ENCODE peak calls at places on chromosomes 16 and 17, in six cellular contexts. One of them, this sample, is unnamed.

GRCh38 chr16:54538241-54538640 is 251.7 kb upstream of the IRX3 start:
- DNase-seq in heart left ventricle: no peak
- DNase-seq in spleen: no peak
- DNase-seq in AG04449: no peak
- DNase-seq in ovary: no peak
- DNase-seq in lung: no peak
- DNase-seq in this sample: no peak

GRCh38 chr16:75252946-75253911 is 1.8 kb upstream of the BCAR1 start:
- DNase-seq in heart left ventricle: peak; percentile 62
- DNase-seq in spleen: peak; percentile 74
- DNase-seq in AG04449: peak; percentile 56
- DNase-seq in ovary: peak; percentile 64
- DNase-seq in lung: peak; percentile 28
- DNase-seq in this sample: no peak

GRCh38 chr16:10827691-10828341 is 9.2 kb upstream of the TVP23A start:
- DNase-seq in heart left ventricle: peak; percentile 90
- DNase-seq in spleen: peak; percentile 82
- DNase-seq in AG04449: peak; percentile 34
- DNase-seq in ovary: peak; percentile 81
- DNase-seq in lung: peak; percentile 75
- DNase-seq in this sample: peak; percentile 97

GRCh38 chr17:79084291-79085153 is 9.9 kb downstream of the ENGASE start:
- DNase-seq in heart left ventricle: peak; percentile 37
- DNase-seq in spleen: peak; percentile 67
- DNase-seq in AG04449: no peak
- DNase-seq in ovary: no peak
- DNase-seq in lung: no peak
- DNase-seq in this sample: no peak

GRCh38 chr17:79051306-79051705 is 23.3 kb upstream of the ENGASE start:
- DNase-seq in heart left ventricle: no peak
- DNase-seq in spleen: peak; percentile 25
- DNase-seq in AG04449: no peak
- DNase-seq in ovary: no peak
- DNase-seq in lung: no peak
- DNase-seq in this sample: no peak

GRCh38 chr17:36072431-36073121 is 8.5 kb downstream of the CCL18 start:
- DNase-seq in heart left ventricle: peak; percentile 69
- DNase-seq in spleen: peak; percentile 88
- DNase-seq in AG04449: no peak
- DNase-seq in ovary: no peak
- DNase-seq in lung: peak; percentile 58
- DNase-seq in this sample: no peak

GRCh38 chr17:38465420-38466345 is 37.4 kb downstream of the ARHGAP23 start:
- DNase-seq in heart left ventricle: peak; percentile 82
- DNase-seq in spleen: no peak
- DNase-seq in AG04449: no peak
- DNase-seq in ovary: peak; percentile 61
- DNase-seq in lung: no peak
- DNase-seq in this sample: peak; percentile 37

GRCh38 chr16:88478889-88479794 is 26.1 kb downstream of the ZFPM1 start:
- DNase-seq in heart left ventricle: no peak
- DNase-seq in spleen: no peak
- DNase-seq in AG04449: no peak
- DNase-seq in ovary: no peak
- DNase-seq in lung: no peak
- DNase-seq in this sample: no peak

GRCh38 chr16:79505344-79505743 is 95.2 kb downstream of the MAF start:
- DNase-seq in heart left ventricle: no peak
- DNase-seq in spleen: no peak
- DNase-seq in AG04449: no peak
- DNase-seq in ovary: no peak
- DNase-seq in lung: no peak
- DNase-seq in this sample: no peak

GRCh38 chr17:42266462-42266861 is 9.7 kb downstream of the STAT5B start:
- DNase-seq in heart left ventricle: no peak
- DNase-seq in spleen: no peak
- DNase-seq in AG04449: no peak
- DNase-seq in ovary: no peak
- DNase-seq in lung: no peak
- DNase-seq in this sample: no peak

GRCh38 chr16:19936431-19936830 is 51.8 kb upstream of the GPRC5B start:
- DNase-seq in heart left ventricle: no peak
- DNase-seq in spleen: no peak
- DNase-seq in AG04449: no peak
- DNase-seq in ovary: no peak
- DNase-seq in lung: no peak
- DNase-seq in this sample: no peak

GRCh38 chr16:84418056-84418849 is 49.9 kb downstream of the ATP2C2 start:
- DNase-seq in heart left ventricle: no peak
- DNase-seq in spleen: no peak
- DNase-seq in AG04449: no peak
- DNase-seq in ovary: no peak
- DNase-seq in lung: no peak
- DNase-seq in this sample: no peak

GRCh38 chr16:81204794-81205680 is 33.5 kb upstream of the BCO1 start:
- DNase-seq in heart left ventricle: no peak
- DNase-seq in spleen: no peak
- DNase-seq in AG04449: peak; percentile 9
- DNase-seq in ovary: no peak
- DNase-seq in lung: no peak
- DNase-seq in this sample: peak; percentile 53

GRCh38 chr17:4520060-4520880 is 21.6 kb downstream of the SPNS2 start:
- DNase-seq in heart left ventricle: no peak
- DNase-seq in spleen: no peak
- DNase-seq in AG04449: no peak
- DNase-seq in ovary: no peak
- DNase-seq in lung: no peak
- DNase-seq in this sample: no peak

GRCh38 chr17:63702616-63703015 is 2.7 kb upstream of the LIMD2 start:
- DNase-seq in heart left ventricle: no peak
- DNase-seq in spleen: no peak
- DNase-seq in AG04449: no peak
- DNase-seq in ovary: no peak
- DNase-seq in lung: no peak
- DNase-seq in this sample: no peak

GRCh38 chr17:63703029-63703428 is 3.1 kb upstream of the LIMD2 start:
- DNase-seq in heart left ventricle: no peak
- DNase-seq in spleen: no peak
- DNase-seq in AG04449: no peak
- DNase-seq in ovary: no peak
- DNase-seq in lung: no peak
- DNase-seq in this sample: no peak

GRCh38 chr17:63700528-63701441 is 860 bp upstream of the LIMD2 start:
- DNase-seq in heart left ventricle: peak; percentile 84
- DNase-seq in spleen: peak; percentile 93
- DNase-seq in AG04449: no peak
- DNase-seq in ovary: peak; percentile 50
- DNase-seq in lung: no peak
- DNase-seq in this sample: peak; percentile 11

GRCh38 chr17:63702223-63702577 is 2.3 kb upstream of the LIMD2 start:
- DNase-seq in heart left ventricle: no peak
- DNase-seq in spleen: peak; percentile 94
- DNase-seq in AG04449: no peak
- DNase-seq in ovary: no peak
- DNase-seq in lung: no peak
- DNase-seq in this sample: no peak

GRCh38 chr17:63701477-63702222 is 1.7 kb upstream of the LIMD2 start:
- DNase-seq in heart left ventricle: peak; percentile 79
- DNase-seq in spleen: peak; percentile 93
- DNase-seq in AG04449: no peak
- DNase-seq in ovary: no peak
- DNase-seq in lung: no peak
- DNase-seq in this sample: no peak
- H3K4me3 ChIP-seq in heart left ventricle: peak overlapping the region; percentile 60
- H3K4me3 ChIP-seq in spleen: peak overlapping the region; percentile 88
- H3K4me3 ChIP-seq in AG04449: no peak overlapping the region
- H3K4me3 ChIP-seq in ovary: no peak overlapping the region
- H3K4me3 ChIP-seq in lung: no peak overlapping the region
- H3K4me3 ChIP-seq in this sample: no peak overlapping the region

DNA sequence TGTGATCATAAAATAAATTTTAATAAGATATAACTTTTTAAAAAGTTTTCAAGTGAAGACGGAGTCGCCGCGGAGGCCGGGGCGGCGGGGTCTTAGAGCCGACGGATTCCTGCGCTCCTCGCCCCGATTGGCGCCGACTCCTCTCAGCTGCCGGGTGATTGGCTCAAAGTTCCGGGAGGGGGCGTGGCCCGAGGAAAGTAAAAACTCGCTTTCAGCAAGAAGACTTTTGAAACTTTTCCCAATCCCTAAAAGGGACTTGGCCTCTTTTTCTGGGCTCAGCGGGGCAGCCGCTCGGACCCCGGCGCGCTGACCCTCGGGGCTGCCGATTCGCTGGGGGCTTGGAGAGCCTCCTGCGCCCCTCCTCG is at the start of gene FOXC2:
- DNase-seq in heart left ventricle: peak; percentile 90
- DNase-seq in spleen: peak; percentile 79
- DNase-seq in AG04449: no peak
- DNase-seq in ovary: peak; percentile 46
- DNase-seq in lung: peak; percentile 67
- DNase-seq in this sample: peak; percentile 95
- TF ChIP-seq CTCF in heart left ventricle: no peak
- TF ChIP-seq CTCF in spleen: no peak
- TF ChIP-seq CTCF in AG04449: no peak
- TF ChIP-seq CTCF in ovary: no peak
- TF ChIP-seq CTCF in lung: no peak
- TF ChIP-seq CTCF in this sample: no peak

DNA sequence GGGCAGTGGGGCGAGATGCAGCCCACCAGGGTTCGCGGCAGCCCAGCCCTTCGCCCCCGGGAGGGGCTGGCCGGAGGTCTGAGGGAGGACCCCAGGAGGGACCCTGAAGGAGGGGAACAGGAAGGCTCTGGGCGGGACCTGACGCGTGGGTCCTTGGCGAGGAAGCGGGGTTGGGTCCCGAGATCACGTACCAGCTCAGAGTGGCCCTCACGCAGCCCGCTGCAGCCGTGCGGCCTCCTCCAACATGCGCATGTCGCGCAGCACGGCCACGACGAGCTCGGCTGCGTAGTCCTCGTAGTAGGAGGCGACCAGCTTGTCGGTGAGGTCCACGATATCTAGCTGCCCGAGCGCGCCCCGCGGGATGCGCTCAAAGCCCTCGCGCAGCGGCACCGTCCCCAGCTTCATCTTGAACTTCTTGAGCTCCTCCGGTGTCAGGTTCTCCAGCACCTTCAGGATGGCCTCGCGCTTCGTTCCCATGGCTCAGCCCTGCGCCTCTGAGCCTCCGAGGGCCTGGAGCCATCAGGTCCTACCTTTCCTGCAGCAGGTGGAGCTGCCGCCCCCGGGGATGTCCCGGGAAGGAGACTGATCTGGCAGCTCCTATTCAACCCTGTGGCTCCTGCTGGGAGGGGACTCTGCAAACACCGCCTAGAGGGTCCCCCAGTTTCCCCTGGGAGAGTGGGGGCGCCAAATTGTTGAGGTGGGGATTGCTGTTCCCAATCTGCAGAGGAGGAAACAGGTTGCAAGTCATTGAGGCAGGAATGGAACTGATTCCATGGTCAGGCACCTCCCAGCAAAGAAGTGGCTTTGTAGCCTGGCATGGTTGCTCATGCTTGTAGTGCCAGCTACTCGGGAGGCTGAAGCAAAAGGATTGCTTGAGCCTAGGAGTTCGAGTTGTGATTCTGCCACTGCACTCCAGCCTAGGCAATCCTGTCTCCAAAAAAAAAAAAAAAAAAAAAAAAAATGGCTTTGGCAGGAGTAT is at the start of gene PYDC1:
- DNase-seq in heart left ventricle: no peak
- DNase-seq in spleen: peak; percentile 82
- DNase-seq in AG04449: no peak
- DNase-seq in ovary: no peak
- DNase-seq in lung: no peak
- DNase-seq in this sample: no peak
- H3K4me3 ChIP-seq in heart left ventricle: peak within 1 kb of the TSS; percentile 65
- H3K4me3 ChIP-seq in spleen: peak within 1 kb of the TSS; percentile 49
- H3K4me3 ChIP-seq in AG04449: no peak within 1 kb of the TSS
- H3K4me3 ChIP-seq in ovary: no peak within 1 kb of the TSS
- H3K4me3 ChIP-seq in lung: no peak within 1 kb of the TSS
- H3K4me3 ChIP-seq in this sample: no peak within 1 kb of the TSS

DNA sequence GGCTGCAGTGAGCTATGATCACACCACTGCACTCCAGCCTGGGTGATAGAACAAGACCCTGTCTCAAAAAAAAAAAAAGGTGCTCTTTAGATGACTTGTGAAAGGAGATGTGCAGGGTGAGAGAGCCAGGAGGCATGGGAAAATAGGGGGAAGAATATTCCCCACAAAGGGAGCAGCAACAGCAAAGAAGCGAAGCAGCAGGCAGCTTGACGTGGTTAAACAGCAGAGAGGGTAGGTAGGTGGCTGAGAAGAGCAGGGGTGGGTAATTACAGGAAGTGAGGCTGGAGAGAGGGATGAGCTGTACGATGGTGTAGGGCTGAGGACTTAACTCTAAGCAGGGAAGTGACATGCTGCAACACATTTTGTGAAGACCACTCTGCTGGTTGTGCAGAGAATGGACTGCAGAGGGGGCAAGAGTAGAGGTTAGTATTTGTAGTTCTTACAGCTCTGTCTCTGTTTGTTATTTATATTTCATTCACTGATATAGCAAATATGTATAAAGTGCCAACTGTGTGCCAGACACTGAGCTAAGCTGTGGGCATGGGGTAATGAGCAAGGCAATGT is 1.6 kb downstream of the HEATR3 start:
- DNase-seq in heart left ventricle: no peak
- DNase-seq in spleen: peak; percentile 31
- DNase-seq in AG04449: no peak
- DNase-seq in ovary: peak; percentile 13
- DNase-seq in lung: no peak
- DNase-seq in this sample: peak; percentile 38
- TF ChIP-seq CTCF in heart left ventricle: peak; percentile 34
- TF ChIP-seq CTCF in spleen: peak; percentile 15
- TF ChIP-seq CTCF in AG04449: peak; percentile 62
- TF ChIP-seq CTCF in ovary: no peak
- TF ChIP-seq CTCF in lung: no peak
- TF ChIP-seq CTCF in this sample: peak; percentile 70

GRCh38 chr17:17722906-17723353 is 41.7 kb downstream of the RAI1 start:
- DNase-seq in heart left ventricle: no peak
- DNase-seq in spleen: no peak
- DNase-seq in AG04449: no peak
- DNase-seq in ovary: no peak
- DNase-seq in lung: no peak
- DNase-seq in this sample: no peak
- H3K4me3 ChIP-seq in heart left ventricle: peak overlapping the region; percentile 63
- H3K4me3 ChIP-seq in spleen: peak overlapping the region; percentile 64
- H3K4me3 ChIP-seq in AG04449: peak overlapping the region; percentile 58
- H3K4me3 ChIP-seq in ovary: peak overlapping the region; percentile 41
- H3K4me3 ChIP-seq in lung: no peak overlapping the region
- H3K4me3 ChIP-seq in this sample: peak overlapping the region; percentile 53

GRCh38 chr17:58210922-58211321 is 8.1 kb downstream of the MKS1 start:
- DNase-seq in heart left ventricle: no peak
- DNase-seq in spleen: no peak
- DNase-seq in AG04449: no peak
- DNase-seq in ovary: no peak
- DNase-seq in lung: no peak
- DNase-seq in this sample: no peak
- TF ChIP-seq CTCF in heart left ventricle: no peak
- TF ChIP-seq CTCF in spleen: no peak
- TF ChIP-seq CTCF in AG04449: no peak
- TF ChIP-seq CTCF in ovary: no peak
- TF ChIP-seq CTCF in lung: no peak
- TF ChIP-seq CTCF in this sample: peak; percentile 8

This sample was measured in astrocyte of the cerebellum.